ENCODE peak calls at places on chromosomes 13 and 19, in six cellular contexts. One of them, this sample, is unnamed.

GRCh38 chr13:46111151-46111550 is 6.3 kb upstream of the CPB2 start:
- DNase-seq in HepG2: no peak
- DNase-seq in uterus: no peak
- DNase-seq in adrenal gland: no peak
- DNase-seq in thoracic aorta: no peak
- DNase-seq in endodermal cell: no peak
- DNase-seq in this sample: no peak

GRCh38 chr13:24148414-24149305 is 11.9 kb upstream of the SPATA13 start:
- DNase-seq in HepG2: peak; percentile 90
- DNase-seq in uterus: no peak
- DNase-seq in adrenal gland: no peak
- DNase-seq in thoracic aorta: no peak
- DNase-seq in endodermal cell: peak; percentile 89
- DNase-seq in this sample: no peak

GRCh38 chr19:55674459-55674840 is 576 bp upstream of the EPN1 start:
- DNase-seq in HepG2: no peak
- DNase-seq in uterus: no peak
- DNase-seq in adrenal gland: no peak
- DNase-seq in thoracic aorta: no peak
- DNase-seq in endodermal cell: peak; percentile 71
- DNase-seq in this sample: no peak

GRCh38 chr19:47186337-47187022 is 44.5 kb downstream of the BBC3 start:
- DNase-seq in HepG2: no peak
- DNase-seq in uterus: no peak
- DNase-seq in adrenal gland: no peak
- DNase-seq in thoracic aorta: no peak
- DNase-seq in endodermal cell: no peak
- DNase-seq in this sample: no peak

GRCh38 chr13:74115138-74115537 is 19.1 kb downstream of the KLF12 start:
- DNase-seq in HepG2: no peak
- DNase-seq in uterus: no peak
- DNase-seq in adrenal gland: no peak
- DNase-seq in thoracic aorta: no peak
- DNase-seq in endodermal cell: no peak
- DNase-seq in this sample: no peak

GRCh38 chr13:31394491-31394890 is 194.7 kb downstream of the B3GLCT start:
- DNase-seq in HepG2: no peak
- DNase-seq in uterus: no peak
- DNase-seq in adrenal gland: no peak
- DNase-seq in thoracic aorta: no peak
- DNase-seq in endodermal cell: no peak
- DNase-seq in this sample: no peak

GRCh38 chr13:42330991-42331390 is 59.0 kb downstream of the AKAP11 start:
- DNase-seq in HepG2: no peak
- DNase-seq in uterus: no peak
- DNase-seq in adrenal gland: no peak
- DNase-seq in thoracic aorta: no peak
- DNase-seq in endodermal cell: no peak
- DNase-seq in this sample: no peak

GRCh38 chr19:2574478-2574931 is 98.6 kb downstream of the GADD45B start:
- DNase-seq in HepG2: no peak
- DNase-seq in uterus: no peak
- DNase-seq in adrenal gland: no peak
- DNase-seq in thoracic aorta: no peak
- DNase-seq in endodermal cell: no peak
- DNase-seq in this sample: peak; percentile 31

GRCh38 chr19:14198384-14199376 is 7.3 kb downstream of the ADGRL1 start:
- DNase-seq in HepG2: peak; percentile 13
- DNase-seq in uterus: no peak
- DNase-seq in adrenal gland: no peak
- DNase-seq in thoracic aorta: no peak
- DNase-seq in endodermal cell: peak; percentile 60
- DNase-seq in this sample: no peak

GRCh38 chr13:74062933-74063332 is 71.3 kb downstream of the KLF12 start:
- DNase-seq in HepG2: no peak
- DNase-seq in uterus: peak; percentile 59
- DNase-seq in adrenal gland: peak; percentile 34
- DNase-seq in thoracic aorta: peak; percentile 27
- DNase-seq in endodermal cell: no peak
- DNase-seq in this sample: peak; percentile 63

GRCh38 chr13:100138859-100139491 is 50.1 kb downstream of the PCCA start:
- DNase-seq in HepG2: no peak
- DNase-seq in uterus: no peak
- DNase-seq in adrenal gland: no peak
- DNase-seq in thoracic aorta: no peak
- DNase-seq in endodermal cell: no peak
- DNase-seq in this sample: no peak

GRCh38 chr19:38904463-38905185 is 4.9 kb downstream of the NFKBIB start:
- DNase-seq in HepG2: no peak
- DNase-seq in uterus: no peak
- DNase-seq in adrenal gland: no peak
- DNase-seq in thoracic aorta: no peak
- DNase-seq in endodermal cell: no peak
- DNase-seq in this sample: no peak

GRCh38 chr13:30918662-30919405 is 12.8 kb downstream of the MEDAG start:
- DNase-seq in HepG2: no peak
- DNase-seq in uterus: no peak
- DNase-seq in adrenal gland: no peak
- DNase-seq in thoracic aorta: no peak
- DNase-seq in endodermal cell: no peak
- DNase-seq in this sample: no peak

GRCh38 chr19:49798574-49798973 is 14.5 kb downstream of the FUZ start:
- DNase-seq in HepG2: no peak
- DNase-seq in uterus: no peak
- DNase-seq in adrenal gland: no peak
- DNase-seq in thoracic aorta: no peak
- DNase-seq in endodermal cell: no peak
- DNase-seq in this sample: no peak

GRCh38 chr19:17289489-17289888 is 7.8 kb downstream of the ANKLE1 start:
- DNase-seq in HepG2: no peak
- DNase-seq in uterus: peak; percentile 57
- DNase-seq in adrenal gland: peak; percentile 78
- DNase-seq in thoracic aorta: no peak
- DNase-seq in endodermal cell: peak; percentile 95
- DNase-seq in this sample: no peak

GRCh38 chr19:46828484-46828883 is 22.2 kb downstream of the AP2S1 start:
- DNase-seq in HepG2: no peak
- DNase-seq in uterus: no peak
- DNase-seq in adrenal gland: no peak
- DNase-seq in thoracic aorta: no peak
- DNase-seq in endodermal cell: no peak
- DNase-seq in this sample: no peak

GRCh38 chr13:75855847-75856246 is 219.7 kb downstream of the LMO7 start:
- DNase-seq in HepG2: no peak
- DNase-seq in uterus: no peak
- DNase-seq in adrenal gland: no peak
- DNase-seq in thoracic aorta: no peak
- DNase-seq in endodermal cell: no peak
- DNase-seq in this sample: no peak

GRCh38 chr19:40639638-40639982 is 38.4 kb downstream of the LTBP4 start:
- DNase-seq in HepG2: no peak
- DNase-seq in uterus: no peak
- DNase-seq in adrenal gland: no peak
- DNase-seq in thoracic aorta: no peak
- DNase-seq in endodermal cell: no peak
- DNase-seq in this sample: no peak

GRCh38 chr19:48330012-48330681 is 4.8 kb downstream of the EMP3 start:
- DNase-seq in HepG2: no peak
- DNase-seq in uterus: peak; percentile 81
- DNase-seq in adrenal gland: peak; percentile 81
- DNase-seq in thoracic aorta: no peak
- DNase-seq in endodermal cell: peak; percentile 94
- DNase-seq in this sample: peak; percentile 81

GRCh38 chr19:43755256-43755801 is 567 bp upstream of the SMG9 start:
- DNase-seq in HepG2: no peak
- DNase-seq in uterus: peak; percentile 80
- DNase-seq in adrenal gland: peak; percentile 82
- DNase-seq in thoracic aorta: no peak
- DNase-seq in endodermal cell: peak; percentile 86
- DNase-seq in this sample: peak; percentile 76

DNA sequence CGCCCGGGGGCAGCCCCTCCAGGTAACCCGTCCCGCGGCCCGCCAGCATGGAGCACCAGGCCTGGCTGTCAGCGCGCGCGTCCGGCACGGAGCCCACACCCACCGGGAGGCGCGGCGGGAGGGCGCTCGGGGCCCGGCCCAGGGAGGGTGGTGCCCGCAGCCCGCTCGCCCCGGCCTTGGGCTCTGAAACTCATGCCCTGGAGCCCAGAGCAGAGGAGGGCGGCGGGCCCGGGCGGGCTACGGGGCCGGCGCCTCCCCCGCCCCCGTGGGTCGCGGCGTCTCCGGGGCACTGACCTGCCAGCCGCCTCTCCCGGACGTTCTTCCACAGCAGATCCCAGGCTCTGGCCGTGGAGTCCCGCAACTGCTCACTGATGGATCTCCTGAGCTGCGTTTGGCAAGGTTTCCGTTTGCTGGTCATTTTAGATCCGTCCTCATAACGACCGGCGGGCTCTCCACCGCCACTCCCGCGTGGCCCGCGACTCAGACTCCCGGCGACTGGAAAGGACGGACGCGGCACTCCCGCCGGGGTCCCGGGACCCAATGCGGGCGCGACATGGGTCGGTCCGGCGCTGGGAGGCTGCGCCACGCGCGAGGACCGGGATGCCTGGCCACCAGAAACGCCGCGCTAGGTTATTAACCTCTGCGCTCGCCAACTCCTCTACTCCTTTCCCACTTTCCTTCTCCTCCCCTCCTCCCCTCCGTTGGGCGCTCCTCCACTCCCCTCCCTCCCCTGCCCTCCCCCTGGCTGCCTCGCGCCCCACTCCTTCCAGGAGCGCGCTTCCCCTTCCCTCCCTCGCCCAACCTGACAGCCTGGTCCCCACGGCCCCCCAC is 64.7 kb upstream of the STARD13 start:
- DNase-seq in HepG2: no peak
- DNase-seq in uterus: peak; percentile 70
- DNase-seq in adrenal gland: peak; percentile 75
- DNase-seq in thoracic aorta: no peak
- DNase-seq in endodermal cell: peak; percentile 67
- DNase-seq in this sample: no peak
- H3K27ac ChIP-seq in HepG2: no peak overlapping the region
- H3K27ac ChIP-seq in uterus: peak overlapping the region; percentile 95
- H3K27ac ChIP-seq in adrenal gland: peak overlapping the region; percentile 79
- H3K27ac ChIP-seq in thoracic aorta: peak overlapping the region; percentile 75
- H3K27ac ChIP-seq in endodermal cell: no peak overlapping the region
- H3K27ac ChIP-seq in this sample: peak overlapping the region; percentile 65

DNA sequence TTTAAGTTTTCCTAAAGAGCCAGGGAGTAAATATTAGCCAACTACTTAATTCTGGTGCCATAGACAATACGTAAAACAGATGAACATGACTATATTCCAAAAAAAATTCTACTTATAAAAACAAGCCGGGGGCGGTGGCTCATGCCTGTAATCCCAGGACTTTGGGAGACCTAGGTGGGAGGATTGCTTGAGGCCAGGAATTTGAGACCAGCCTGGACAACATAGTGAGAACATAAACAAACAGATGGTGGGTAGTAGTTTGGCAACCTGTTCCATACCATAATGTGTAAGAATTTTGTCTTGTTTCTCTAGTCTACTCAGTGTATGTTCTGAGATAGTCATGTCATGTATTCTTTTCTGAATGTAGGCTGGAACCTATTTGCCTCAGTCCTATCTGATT is 25.4 kb downstream of the ITM2B start:
- DNase-seq in HepG2: no peak
- DNase-seq in uterus: no peak
- DNase-seq in adrenal gland: no peak
- DNase-seq in thoracic aorta: no peak
- DNase-seq in endodermal cell: no peak
- DNase-seq in this sample: no peak
- H3K27ac ChIP-seq in HepG2: peak overlapping the region; percentile 52
- H3K27ac ChIP-seq in uterus: no peak overlapping the region
- H3K27ac ChIP-seq in adrenal gland: no peak overlapping the region
- H3K27ac ChIP-seq in thoracic aorta: no peak overlapping the region
- H3K27ac ChIP-seq in endodermal cell: no peak overlapping the region
- H3K27ac ChIP-seq in this sample: no peak overlapping the region

DNA sequence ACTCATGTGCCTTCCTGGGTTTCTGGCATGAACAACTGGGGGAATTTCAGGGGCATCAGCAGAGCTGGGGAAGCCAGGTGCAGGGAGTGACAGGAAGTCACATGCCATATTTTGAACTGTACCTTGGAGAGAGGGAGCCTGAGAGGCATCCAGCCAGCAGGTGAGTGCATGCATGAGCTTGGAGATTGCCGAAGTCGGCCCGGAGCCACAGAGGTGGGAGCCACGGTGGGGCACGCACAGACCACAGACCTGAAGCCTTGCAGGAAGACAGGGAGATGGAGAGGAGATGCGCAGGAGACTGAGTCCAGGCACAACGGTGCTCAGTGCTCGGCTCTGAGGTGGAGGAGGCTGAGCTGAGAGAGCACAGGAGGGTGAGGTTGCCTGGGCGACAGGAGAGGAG is 55.1 kb downstream of the CDADC1 start:
- DNase-seq in HepG2: no peak
- DNase-seq in uterus: no peak
- DNase-seq in adrenal gland: no peak
- DNase-seq in thoracic aorta: no peak
- DNase-seq in endodermal cell: no peak
- DNase-seq in this sample: no peak
- H3K27ac ChIP-seq in HepG2: no peak overlapping the region
- H3K27ac ChIP-seq in uterus: no peak overlapping the region
- H3K27ac ChIP-seq in adrenal gland: no peak overlapping the region
- H3K27ac ChIP-seq in thoracic aorta: no peak overlapping the region
- H3K27ac ChIP-seq in endodermal cell: no peak overlapping the region
- H3K27ac ChIP-seq in this sample: peak overlapping the region; percentile 78

GRCh38 chr13:110702591-110703526 is 3.1 kb downstream of the CARS2 start:
- DNase-seq in HepG2: no peak
- DNase-seq in uterus: no peak
- DNase-seq in adrenal gland: no peak
- DNase-seq in thoracic aorta: no peak
- DNase-seq in endodermal cell: peak; percentile 51
- DNase-seq in this sample: no peak

GRCh38 chr13:110705356-110705825 is 525 bp downstream of the CARS2 start:
- DNase-seq in HepG2: no peak
- DNase-seq in uterus: no peak
- DNase-seq in adrenal gland: no peak
- DNase-seq in thoracic aorta: no peak
- DNase-seq in endodermal cell: no peak
- DNase-seq in this sample: no peak

GRCh38 chr13:110699148-110700145 is 6.5 kb downstream of the CARS2 start:
- DNase-seq in HepG2: no peak
- DNase-seq in uterus: no peak
- DNase-seq in adrenal gland: no peak
- DNase-seq in thoracic aorta: no peak
- DNase-seq in endodermal cell: no peak
- DNase-seq in this sample: no peak

GRCh38 chr13:110700186-110700585 is 5.7 kb downstream of the CARS2 start:
- DNase-seq in HepG2: no peak
- DNase-seq in uterus: no peak
- DNase-seq in adrenal gland: no peak
- DNase-seq in thoracic aorta: no peak
- DNase-seq in endodermal cell: no peak
- DNase-seq in this sample: no peak

DNA sequence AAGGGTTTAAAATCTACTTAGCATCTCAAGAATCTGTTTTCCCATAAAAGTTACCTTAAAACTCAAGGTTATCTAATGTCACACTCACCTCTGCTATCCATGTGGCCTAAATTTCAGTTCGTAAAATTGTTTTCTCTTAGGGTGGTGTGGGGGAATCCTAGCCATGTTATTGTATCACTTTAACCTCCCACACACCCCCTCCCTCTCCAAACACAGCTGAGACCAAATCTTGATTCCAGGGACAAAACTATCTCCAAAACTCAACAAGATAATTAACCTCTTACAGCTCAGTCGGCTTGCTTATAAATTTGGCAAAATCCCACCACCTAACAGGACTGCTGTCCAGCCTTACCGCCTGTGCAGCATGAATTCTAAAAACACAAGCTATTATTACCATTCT is 3.8 kb downstream of the CARS2 start:
- DNase-seq in HepG2: no peak
- DNase-seq in uterus: no peak
- DNase-seq in adrenal gland: no peak
- DNase-seq in thoracic aorta: no peak
- DNase-seq in endodermal cell: no peak
- DNase-seq in this sample: no peak
- H3K27ac ChIP-seq in HepG2: no peak overlapping the region
- H3K27ac ChIP-seq in uterus: no peak overlapping the region
- H3K27ac ChIP-seq in adrenal gland: no peak overlapping the region
- H3K27ac ChIP-seq in thoracic aorta: no peak overlapping the region
- H3K27ac ChIP-seq in endodermal cell: no peak overlapping the region
- H3K27ac ChIP-seq in this sample: peak overlapping the region; percentile 29

This sample was measured in dorsolateral prefrontal cortex.